ENCODE peak calls at places on chromosome 15, in ten cellular contexts. H is OCI-LY7, P is breast epithelium, L is cardiac muscle cell, Q is AG04450, A is upper lobe of right lung, B is IMR-90, C is HepG2, R is PC-3, J is colonic mucosa. Z is an unnamed sample.
A peak's percentile ranks its signal among the peaks of the same experiment; 100 is the strongest.

GRCh38 chr15:27990411-27991338 is 108.4 kb downstream of the OCA2 start:
- DNase-seq in H (no peak), P (no peak), L (no peak), Q (no peak), A (no peak), B (no peak), C (no peak), R (no peak), J (no peak), Z (no peak)

GRCh38 chr15:67174864-67175573 is 79.4 kb downstream of the AAGAB start:
- DNase-seq in H (peak; percentile 27), P (no peak), L (no peak), Q (no peak), A (no peak), B (peak; percentile 68), C (no peak), R (peak; percentile 94), J (peak; percentile 55), Z (peak; percentile 98)

GRCh38 chr15:31265871-31266711 is 60.5 kb upstream of the KLF13 start:
- DNase-seq in H (peak; percentile 95), P (peak; percentile 19), L (peak; percentile 62), Q (no peak), A (peak; percentile 64), B (no peak), C (no peak), R (no peak), J (peak; percentile 49), Z (no peak)

GRCh38 chr15:101669744-101670143 is 17.6 kb upstream of the TM2D3 start:
- DNase-seq in H (no peak), P (no peak), L (peak; percentile 72), Q (no peak), A (no peak), B (no peak), C (no peak), R (peak; percentile 17), J (no peak), Z (no peak)

GRCh38 chr15:68700395-68701123 is 120.1 kb downstream of the ANP32A start:
- DNase-seq in H (no peak), P (no peak), L (peak; percentile 67), Q (peak; percentile 11), A (no peak), B (peak; percentile 59), C (no peak), R (no peak), J (peak; percentile 26), Z (no peak)

GRCh38 chr15:83372434-83372873 is 74.7 kb upstream of the SH3GL3 start:
- DNase-seq in H (no peak), P (no peak), L (no peak), Q (no peak), A (no peak), B (no peak), C (no peak), R (peak; percentile 25), J (no peak), Z (no peak)

GRCh38 chr15:86125775-86126174 is 46.1 kb downstream of the AGBL1 start:
- DNase-seq in H (no peak), P (no peak), L (no peak), Q (no peak), A (no peak), B (no peak), C (no peak), R (no peak), J (no peak), Z (no peak)

GRCh38 chr15:55194246-55194645 is 2.5 kb downstream of the RSL24D1 start:
- DNase-seq in H (no peak), P (no peak), L (no peak), Q (no peak), A (no peak), B (peak; percentile 37), C (no peak), R (no peak), J (no peak), Z (no peak)

GRCh38 chr15:40217166-40217785 is 21.6 kb upstream of the PAK6 start:
- DNase-seq in H (peak; percentile 77), P (peak; percentile 43), L (peak; percentile 76), Q (peak; percentile 32), A (no peak), B (peak; percentile 70), C (peak; percentile 69), R (peak; percentile 92), J (peak; percentile 66), Z (peak; percentile 50)

GRCh38 chr15:80854104-80854503 is 74.9 kb downstream of the CEMIP start:
- DNase-seq in H (no peak), P (peak; percentile 79), L (peak; percentile 19), Q (no peak), A (no peak), B (no peak), C (no peak), R (no peak), J (no peak), Z (no peak)

GRCh38 chr15:80852676-80853075 is 73.5 kb downstream of the CEMIP start:
- DNase-seq in H (no peak), P (no peak), L (no peak), Q (no peak), A (no peak), B (no peak), C (no peak), R (peak; percentile 89), J (peak; percentile 53), Z (peak; percentile 61)

GRCh38 chr15:80856809-80857377 is 77.7 kb downstream of the CEMIP start:
- DNase-seq in H (no peak), P (peak; percentile 57), L (peak; percentile 21), Q (no peak), A (peak; percentile 79), B (no peak), C (peak; percentile 97), R (peak; percentile 82), J (peak; percentile 85), Z (no peak)

GRCh38 chr15:80855206-80855605 is 76.0 kb downstream of the CEMIP start:
- DNase-seq in H (no peak), P (no peak), L (no peak), Q (no peak), A (no peak), B (no peak), C (no peak), R (no peak), J (no peak), Z (no peak)

GRCh38 chr15:80856400-80856799 is 77.2 kb downstream of the CEMIP start:
- DNase-seq in H (peak; percentile 16), P (no peak), L (no peak), Q (no peak), A (no peak), B (no peak), C (peak; percentile 69), R (peak; percentile 38), J (no peak), Z (no peak)
- TF ChIP-seq CTCF in H (peak; percentile 67), P (no peak), L (peak; percentile 23), Q (peak; percentile 44), A (peak; percentile 27), B (peak; percentile 35), C (peak; percentile 75), R (peak; percentile 57), J (no peak), Z (no peak)

GRCh38 chr15:62757535-62757934 is 285.0 kb upstream of the TPM1 start:
- DNase-seq in H (no peak), P (no peak), L (no peak), Q (no peak), A (no peak), B (no peak), C (no peak), R (no peak), J (no peak), Z (no peak)
- H3K27ac ChIP-seq in H (no peak overlapping the region), P (peak overlapping the region; percentile 78), L (no peak overlapping the region), Q (peak overlapping the region; percentile 81), A (no peak overlapping the region), B (no peak overlapping the region), C (no peak overlapping the region), R (peak overlapping the region; percentile 46), J (no peak overlapping the region), Z (peak overlapping the region; percentile 81)

GRCh38 chr15:23854535-23855252 is 167.6 kb upstream of the NDN start:
- DNase-seq in H (no peak), P (no peak), L (no peak), Q (no peak), A (no peak), B (no peak), C (no peak), R (no peak), J (no peak), Z (no peak)

GRCh38 chr15:23855947-23856346 is 168.8 kb upstream of the NDN start:
- DNase-seq in H (no peak), P (no peak), L (no peak), Q (no peak), A (no peak), B (no peak), C (no peak), R (no peak), J (no peak), Z (no peak)

GRCh38 chr15:23859008-23859407 is 171.9 kb upstream of the NDN start:
- DNase-seq in H (no peak), P (no peak), L (no peak), Q (no peak), A (no peak), B (no peak), C (no peak), R (no peak), J (no peak), Z (no peak)

GRCh38 chr15:23855260-23855659 is 168.2 kb upstream of the NDN start:
- DNase-seq in H (no peak), P (no peak), L (no peak), Q (no peak), A (no peak), B (no peak), C (no peak), R (no peak), J (no peak), Z (no peak)

GRCh38 chr15:23857028-23857641 is 170.0 kb upstream of the NDN start:
- DNase-seq in H (no peak), P (no peak), L (peak; percentile 33), Q (no peak), A (no peak), B (peak; percentile 22), C (peak; percentile 53), R (peak; percentile 52), J (peak; percentile 51), Z (peak; percentile 13)
- TF ChIP-seq CTCF in H (peak; percentile 67), P (no peak), L (peak; percentile 32), Q (peak; percentile 55), A (peak; percentile 47), B (peak; percentile 53), C (peak; percentile 76), R (peak; percentile 61), J (peak; percentile 33), Z (peak; percentile 31)

GRCh38 chr15:88648357-88649214 is 9.8 kb downstream of the ISG20 start:
- DNase-seq in H (no peak), P (peak; percentile 35), L (no peak), Q (no peak), A (no peak), B (peak; percentile 46), C (no peak), R (peak; percentile 64), J (peak; percentile 70), Z (no peak)

GRCh38 chr15:88646088-88646405 is 7.2 kb downstream of the ISG20 start:
- DNase-seq in H (no peak), P (no peak), L (no peak), Q (no peak), A (no peak), B (no peak), C (no peak), R (no peak), J (no peak), Z (no peak)

GRCh38 chr15:88646951-88647350 is 8.1 kb downstream of the ISG20 start:
- DNase-seq in H (no peak), P (no peak), L (no peak), Q (no peak), A (no peak), B (no peak), C (no peak), R (no peak), J (peak; percentile 14), Z (no peak)

GRCh38 chr15:88649286-88649733 is 10.5 kb downstream of the ISG20 start:
- DNase-seq in H (no peak), P (peak; percentile 35), L (peak; percentile 93), Q (peak; percentile 95), A (no peak), B (peak; percentile 99), C (peak; percentile 41), R (peak; percentile 89), J (peak; percentile 22), Z (peak; percentile 73)

GRCh38 chr15:88647362-88648105 is 8.7 kb downstream of the ISG20 start:
- DNase-seq in H (peak; percentile 86), P (peak; percentile 38), L (no peak), Q (no peak), A (no peak), B (no peak), C (no peak), R (peak; percentile 51), J (peak; percentile 25), Z (no peak)
- H3K27ac ChIP-seq in H (peak overlapping the region; percentile 97), P (peak overlapping the region; percentile 22), L (no peak overlapping the region), Q (no peak overlapping the region), A (no peak overlapping the region), B (no peak overlapping the region), C (no peak overlapping the region), R (peak overlapping the region; percentile 99), J (peak overlapping the region; percentile 71), Z (peak overlapping the region; percentile 58)